ENCODE peak calls at places on chromosomes 12 and 14, in eight cellular contexts. One of them, this sample, is unnamed.

GRCh38 chr12:108508243-108508642 is 6.8 kb upstream of the FICD start:
- DNase-seq in epithelial cell of proximal tubule: no peak
- DNase-seq in neural crest cell: no peak
- DNase-seq in cardiac fibroblast: peak
- DNase-seq in B cell: no peak
- DNase-seq in Calu3: no peak
- DNase-seq in upper lobe of right lung: no peak
- DNase-seq in HFFc6: peak
- DNase-seq in this sample: no peak

GRCh38 chr12:25328082-25328712 is 77.5 kb upstream of the KRAS start:
- DNase-seq in epithelial cell of proximal tubule: peak
- DNase-seq in neural crest cell: no peak
- DNase-seq in cardiac fibroblast: peak
- DNase-seq in B cell: no peak
- DNase-seq in Calu3: no peak
- DNase-seq in upper lobe of right lung: no peak
- DNase-seq in HFFc6: peak
- DNase-seq in this sample: no peak

GRCh38 chr14:101970830-101971400 is 6.5 kb downstream of the DYNC1H1 start:
- DNase-seq in epithelial cell of proximal tubule: no peak
- DNase-seq in neural crest cell: no peak
- DNase-seq in cardiac fibroblast: no peak
- DNase-seq in B cell: no peak
- DNase-seq in Calu3: no peak
- DNase-seq in upper lobe of right lung: no peak
- DNase-seq in HFFc6: no peak
- DNase-seq in this sample: no peak

GRCh38 chr14:99131632-99132271 is 140.2 kb downstream of the BCL11B start:
- DNase-seq in epithelial cell of proximal tubule: no peak
- DNase-seq in neural crest cell: no peak
- DNase-seq in cardiac fibroblast: no peak
- DNase-seq in B cell: no peak
- DNase-seq in Calu3: no peak
- DNase-seq in upper lobe of right lung: peak
- DNase-seq in HFFc6: no peak
- DNase-seq in this sample: no peak

GRCh38 chr14:57209561-57209960 is 59.1 kb downstream of the EXOC5 start:
- DNase-seq in epithelial cell of proximal tubule: no peak
- DNase-seq in neural crest cell: no peak
- DNase-seq in cardiac fibroblast: peak
- DNase-seq in B cell: no peak
- DNase-seq in Calu3: no peak
- DNase-seq in upper lobe of right lung: no peak
- DNase-seq in HFFc6: peak
- DNase-seq in this sample: no peak

GRCh38 chr12:124456652-124457152 is 110.7 kb downstream of the NCOR2 start:
- DNase-seq in epithelial cell of proximal tubule: no peak
- DNase-seq in neural crest cell: no peak
- DNase-seq in cardiac fibroblast: no peak
- DNase-seq in B cell: peak
- DNase-seq in Calu3: no peak
- DNase-seq in upper lobe of right lung: no peak
- DNase-seq in HFFc6: no peak
- DNase-seq in this sample: peak

GRCh38 chr12:26471560-26471959 is 276.2 kb downstream of the SSPN start:
- DNase-seq in epithelial cell of proximal tubule: no peak
- DNase-seq in neural crest cell: no peak
- DNase-seq in cardiac fibroblast: peak
- DNase-seq in B cell: peak
- DNase-seq in Calu3: no peak
- DNase-seq in upper lobe of right lung: no peak
- DNase-seq in HFFc6: peak
- DNase-seq in this sample: no peak

GRCh38 chr12:119180380-119181040 is 1.8 kb downstream of the HSPB8 start:
- DNase-seq in epithelial cell of proximal tubule: no peak
- DNase-seq in neural crest cell: no peak
- DNase-seq in cardiac fibroblast: peak
- DNase-seq in B cell: no peak
- DNase-seq in Calu3: no peak
- DNase-seq in upper lobe of right lung: no peak
- DNase-seq in HFFc6: peak
- DNase-seq in this sample: no peak

GRCh38 chr12:125136702-125137101 is 71.5 kb downstream of the AACS start:
- DNase-seq in epithelial cell of proximal tubule: no peak
- DNase-seq in neural crest cell: no peak
- DNase-seq in cardiac fibroblast: no peak
- DNase-seq in B cell: no peak
- DNase-seq in Calu3: no peak
- DNase-seq in upper lobe of right lung: no peak
- DNase-seq in HFFc6: no peak
- DNase-seq in this sample: no peak

GRCh38 chr12:31019561-31020308 is 53.9 kb upstream of the DDX11 start:
- DNase-seq in epithelial cell of proximal tubule: no peak
- DNase-seq in neural crest cell: no peak
- DNase-seq in cardiac fibroblast: no peak
- DNase-seq in B cell: no peak
- DNase-seq in Calu3: no peak
- DNase-seq in upper lobe of right lung: peak
- DNase-seq in HFFc6: no peak
- DNase-seq in this sample: no peak

GRCh38 chr12:31020385-31021166 is 53.1 kb upstream of the DDX11 start:
- DNase-seq in epithelial cell of proximal tubule: no peak
- DNase-seq in neural crest cell: no peak
- DNase-seq in cardiac fibroblast: no peak
- DNase-seq in B cell: no peak
- DNase-seq in Calu3: no peak
- DNase-seq in upper lobe of right lung: peak
- DNase-seq in HFFc6: no peak
- DNase-seq in this sample: no peak

GRCh38 chr12:31021181-31021580 is 52.5 kb upstream of the DDX11 start:
- DNase-seq in epithelial cell of proximal tubule: no peak
- DNase-seq in neural crest cell: no peak
- DNase-seq in cardiac fibroblast: no peak
- DNase-seq in B cell: no peak
- DNase-seq in Calu3: no peak
- DNase-seq in upper lobe of right lung: no peak
- DNase-seq in HFFc6: no peak
- DNase-seq in this sample: no peak

GRCh38 chr12:31023271-31023724 is 50.4 kb upstream of the DDX11 start:
- DNase-seq in epithelial cell of proximal tubule: no peak
- DNase-seq in neural crest cell: no peak
- DNase-seq in cardiac fibroblast: no peak
- DNase-seq in B cell: no peak
- DNase-seq in Calu3: no peak
- DNase-seq in upper lobe of right lung: no peak
- DNase-seq in HFFc6: no peak
- DNase-seq in this sample: no peak

GRCh38 chr12:31021809-31022492 is 51.7 kb upstream of the DDX11 start:
- DNase-seq in epithelial cell of proximal tubule: no peak
- DNase-seq in neural crest cell: no peak
- DNase-seq in cardiac fibroblast: no peak
- DNase-seq in B cell: no peak
- DNase-seq in Calu3: no peak
- DNase-seq in upper lobe of right lung: no peak
- DNase-seq in HFFc6: no peak
- DNase-seq in this sample: no peak
- TF ChIP-seq CTCF in epithelial cell of proximal tubule: peak
- TF ChIP-seq CTCF in neural crest cell: no peak
- TF ChIP-seq CTCF in cardiac fibroblast: no peak
- TF ChIP-seq CTCF in B cell: no peak
- TF ChIP-seq CTCF in Calu3: no peak
- TF ChIP-seq CTCF in upper lobe of right lung: no peak
- TF ChIP-seq CTCF in HFFc6: no peak
- TF ChIP-seq CTCF in this sample: no peak

GRCh38 chr12:22118206-22118605 is 72.2 kb downstream of the CMAS start:
- DNase-seq in epithelial cell of proximal tubule: no peak
- DNase-seq in neural crest cell: no peak
- DNase-seq in cardiac fibroblast: no peak
- DNase-seq in B cell: no peak
- DNase-seq in Calu3: no peak
- DNase-seq in upper lobe of right lung: no peak
- DNase-seq in HFFc6: no peak
- DNase-seq in this sample: no peak

GRCh38 chr12:22116376-22116775 is 70.4 kb downstream of the CMAS start:
- DNase-seq in epithelial cell of proximal tubule: no peak
- DNase-seq in neural crest cell: no peak
- DNase-seq in cardiac fibroblast: no peak
- DNase-seq in B cell: no peak
- DNase-seq in Calu3: no peak
- DNase-seq in upper lobe of right lung: no peak
- DNase-seq in HFFc6: no peak
- DNase-seq in this sample: no peak

GRCh38 chr12:22124987-22125386 is 79.0 kb downstream of the CMAS start:
- DNase-seq in epithelial cell of proximal tubule: no peak
- DNase-seq in neural crest cell: no peak
- DNase-seq in cardiac fibroblast: no peak
- DNase-seq in B cell: no peak
- DNase-seq in Calu3: no peak
- DNase-seq in upper lobe of right lung: no peak
- DNase-seq in HFFc6: no peak
- DNase-seq in this sample: no peak

GRCh38 chr12:22117551-22117950 is 71.5 kb downstream of the CMAS start:
- DNase-seq in epithelial cell of proximal tubule: no peak
- DNase-seq in neural crest cell: no peak
- DNase-seq in cardiac fibroblast: no peak
- DNase-seq in B cell: no peak
- DNase-seq in Calu3: no peak
- DNase-seq in upper lobe of right lung: no peak
- DNase-seq in HFFc6: no peak
- DNase-seq in this sample: no peak

DNA sequence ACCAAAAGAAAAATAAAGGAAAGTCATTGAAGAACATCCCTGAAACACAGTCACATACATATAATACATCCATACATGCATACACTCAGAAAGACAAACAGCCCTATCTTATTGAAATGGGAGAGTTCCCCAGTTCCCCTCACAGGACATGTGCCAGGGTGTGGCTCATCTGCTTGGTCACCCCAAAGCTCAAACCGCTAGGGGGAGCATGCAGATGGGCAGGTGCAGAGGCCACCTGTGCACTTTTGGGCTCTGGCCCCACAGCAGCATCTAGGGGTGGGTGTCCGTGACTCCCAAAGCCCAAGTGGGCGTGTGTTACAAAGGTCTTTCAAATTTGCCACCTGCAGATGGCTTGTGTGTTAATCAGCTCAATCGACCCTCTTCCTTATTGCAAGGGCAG is 75.2 kb downstream of the CMAS start:
- DNase-seq in epithelial cell of proximal tubule: no peak
- DNase-seq in neural crest cell: no peak
- DNase-seq in cardiac fibroblast: no peak
- DNase-seq in B cell: peak
- DNase-seq in Calu3: peak
- DNase-seq in upper lobe of right lung: no peak
- DNase-seq in HFFc6: no peak
- DNase-seq in this sample: no peak
- TF ChIP-seq CTCF in epithelial cell of proximal tubule: no peak
- TF ChIP-seq CTCF in neural crest cell: peak
- TF ChIP-seq CTCF in cardiac fibroblast: peak
- TF ChIP-seq CTCF in B cell: peak
- TF ChIP-seq CTCF in Calu3: peak
- TF ChIP-seq CTCF in upper lobe of right lung: peak
- TF ChIP-seq CTCF in HFFc6: peak
- TF ChIP-seq CTCF in this sample: peak

GRCh38 chr12:103632554-103633216 is 45.6 kb downstream of the STAB2 start:
- DNase-seq in epithelial cell of proximal tubule: no peak
- DNase-seq in neural crest cell: peak
- DNase-seq in cardiac fibroblast: peak
- DNase-seq in B cell: peak
- DNase-seq in Calu3: peak
- DNase-seq in upper lobe of right lung: peak
- DNase-seq in HFFc6: peak
- DNase-seq in this sample: peak
- TF ChIP-seq CTCF in epithelial cell of proximal tubule: peak
- TF ChIP-seq CTCF in neural crest cell: peak
- TF ChIP-seq CTCF in cardiac fibroblast: peak
- TF ChIP-seq CTCF in B cell: peak
- TF ChIP-seq CTCF in Calu3: peak
- TF ChIP-seq CTCF in upper lobe of right lung: peak
- TF ChIP-seq CTCF in HFFc6: peak
- TF ChIP-seq CTCF in this sample: peak

GRCh38 chr14:70708717-70709570 is 67.2 kb downstream of the TTC9 start:
- DNase-seq in epithelial cell of proximal tubule: no peak
- DNase-seq in neural crest cell: no peak
- DNase-seq in cardiac fibroblast: no peak
- DNase-seq in B cell: no peak
- DNase-seq in Calu3: no peak
- DNase-seq in upper lobe of right lung: no peak
- DNase-seq in HFFc6: no peak
- DNase-seq in this sample: no peak

GRCh38 chr14:70704960-70705359 is 63.2 kb downstream of the TTC9 start:
- DNase-seq in epithelial cell of proximal tubule: no peak
- DNase-seq in neural crest cell: no peak
- DNase-seq in cardiac fibroblast: no peak
- DNase-seq in B cell: no peak
- DNase-seq in Calu3: no peak
- DNase-seq in upper lobe of right lung: no peak
- DNase-seq in HFFc6: no peak
- DNase-seq in this sample: no peak

GRCh38 chr14:70709726-70710382 is 68.1 kb downstream of the TTC9 start:
- DNase-seq in epithelial cell of proximal tubule: no peak
- DNase-seq in neural crest cell: no peak
- DNase-seq in cardiac fibroblast: no peak
- DNase-seq in B cell: no peak
- DNase-seq in Calu3: no peak
- DNase-seq in upper lobe of right lung: no peak
- DNase-seq in HFFc6: no peak
- DNase-seq in this sample: no peak

GRCh38 chr14:70706177-70706576 is 64.5 kb downstream of the TTC9 start:
- DNase-seq in epithelial cell of proximal tubule: no peak
- DNase-seq in neural crest cell: no peak
- DNase-seq in cardiac fibroblast: no peak
- DNase-seq in B cell: no peak
- DNase-seq in Calu3: no peak
- DNase-seq in upper lobe of right lung: no peak
- DNase-seq in HFFc6: no peak
- DNase-seq in this sample: no peak

DNA sequence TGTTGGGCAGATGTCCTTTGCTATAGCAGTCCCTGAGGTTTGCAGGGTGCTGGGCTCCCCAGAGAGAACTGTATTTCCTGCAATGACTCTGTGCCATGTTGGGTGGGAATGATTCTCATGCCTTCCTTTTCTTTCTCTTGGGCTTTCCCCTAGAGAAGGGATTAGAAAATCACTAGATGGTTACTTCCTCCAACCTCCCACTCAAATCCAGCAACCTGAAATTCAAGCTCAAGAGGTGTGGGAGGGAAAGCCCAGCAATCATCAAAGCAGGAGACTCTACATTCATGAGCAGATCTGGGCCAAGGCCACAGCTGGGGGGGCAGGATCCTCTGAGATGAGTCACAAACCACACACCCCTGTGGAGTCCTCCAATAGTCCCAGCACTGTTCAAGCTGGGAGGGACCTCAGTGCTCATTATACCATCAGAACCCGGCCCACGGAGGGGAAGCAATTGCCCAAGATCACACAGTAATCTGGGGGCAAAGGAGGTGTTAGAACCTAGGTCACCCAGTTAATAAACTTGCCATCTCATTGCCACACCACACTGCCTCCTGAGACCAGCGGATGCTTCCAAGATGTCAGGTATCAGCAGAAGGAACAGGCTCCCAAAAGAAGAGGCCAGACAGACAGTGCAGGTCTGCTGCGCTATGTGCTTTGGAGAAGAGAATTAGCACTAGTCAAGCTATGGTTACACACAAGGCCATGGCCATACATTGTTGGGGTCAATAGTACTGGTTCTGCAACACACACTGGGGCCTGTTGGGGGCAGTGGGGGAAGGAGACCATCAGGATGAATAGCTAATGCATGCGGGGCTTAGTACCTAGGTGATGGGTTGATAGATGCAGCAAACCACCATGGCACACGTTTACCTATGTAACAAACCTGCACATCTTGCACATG is 65.7 kb downstream of the TTC9 start:
- DNase-seq in epithelial cell of proximal tubule: peak
- DNase-seq in neural crest cell: no peak
- DNase-seq in cardiac fibroblast: peak
- DNase-seq in B cell: no peak
- DNase-seq in Calu3: peak
- DNase-seq in upper lobe of right lung: no peak
- DNase-seq in HFFc6: peak
- DNase-seq in this sample: no peak
- TF ChIP-seq CTCF in epithelial cell of proximal tubule: no peak
- TF ChIP-seq CTCF in neural crest cell: no peak
- TF ChIP-seq CTCF in cardiac fibroblast: no peak
- TF ChIP-seq CTCF in B cell: no peak
- TF ChIP-seq CTCF in Calu3: no peak
- TF ChIP-seq CTCF in upper lobe of right lung: no peak
- TF ChIP-seq CTCF in HFFc6: no peak
- TF ChIP-seq CTCF in this sample: no peak

This sample was measured in natural killer cell.